ENCODE peak calls at places on chromosome 10, in five cellular contexts. S is OCI-LY7, C is psoas muscle, X is keratinocyte, M is astrocyte. V is an unnamed sample. For H3K36me3, the result is how much of the 10 kb centered on the place peaks cover.

GRCh38 chr10:24383681-24384106 is 174.8 kb downstream of the KIAA1217 start:
- DNase-seq in S (no peak), X (peak), C (peak), M (peak), V (peak)

GRCh38 chr10:17023386-17024298 is 106.0 kb downstream of the CUBN start:
- DNase-seq in C (no peak), M (peak), S (peak), X (peak), V (peak)

GRCh38 chr10:6473901-6474370 is 106.1 kb downstream of the PRKCQ start:
- DNase-seq in M (no peak), S (peak), X (no peak), C (no peak), V (no peak)

GRCh38 chr10:91289295-91289694 is 68.8 kb downstream of the PCGF5 start:
- DNase-seq in M (no peak), C (no peak), X (no peak), S (no peak), V (no peak)

GRCh38 chr10:126128581-126128980 is 232.2 kb downstream of the FANK1 start:
- DNase-seq in C (no peak), S (no peak), X (no peak), M (no peak), V (no peak)

GRCh38 chr10:17795807-17796596 is 13.1 kb upstream of the MRC1 start:
- DNase-seq in M (no peak), X (no peak), C (no peak), S (no peak), V (no peak)

GRCh38 chr10:113856563-113856962 is 2.1 kb downstream of the NHLRC2 start:
- DNase-seq in M (no peak), C (no peak), X (no peak), S (no peak), V (no peak)

GRCh38 chr10:49273082-49273465 is 25.9 kb upstream of the C10orf71 start:
- DNase-seq in M (no peak), C (no peak), X (no peak), S (no peak), V (no peak)

GRCh38 chr10:89613582-89613981 is 31.5 kb downstream of the PANK1 start:
- DNase-seq in C (no peak), S (no peak), X (no peak), M (no peak), V (no peak)

GRCh38 chr10:88152720-88153119 is 289.3 kb downstream of the PTEN start:
- DNase-seq in M (peak), X (peak), S (peak), C (no peak), V (no peak)

GRCh38 chr10:67603701-67604100 is 92.3 kb downstream of the CTNNA3 start:
- DNase-seq in C (no peak), X (no peak), S (no peak), M (no peak), V (no peak)

GRCh38 chr10:102726274-102726673 is 11.8 kb downstream of the SFXN2 start:
- DNase-seq in S (no peak), X (no peak), C (no peak), M (no peak), V (no peak)

GRCh38 chr10:124997791-124998623 is 56.1 kb downstream of the ZRANB1 start:
- DNase-seq in X (no peak), C (peak), M (no peak), S (no peak), V (peak)

GRCh38 chr10:6649107-6649720 is 69.1 kb upstream of the PRKCQ start:
- DNase-seq in S (no peak), M (no peak), X (no peak), C (no peak), V (no peak)

GRCh38 chr10:116753759-116754158 is 11.4 kb upstream of the HSPA12A start:
- DNase-seq in M (no peak), X (no peak), S (no peak), C (no peak), V (no peak)

DNA sequence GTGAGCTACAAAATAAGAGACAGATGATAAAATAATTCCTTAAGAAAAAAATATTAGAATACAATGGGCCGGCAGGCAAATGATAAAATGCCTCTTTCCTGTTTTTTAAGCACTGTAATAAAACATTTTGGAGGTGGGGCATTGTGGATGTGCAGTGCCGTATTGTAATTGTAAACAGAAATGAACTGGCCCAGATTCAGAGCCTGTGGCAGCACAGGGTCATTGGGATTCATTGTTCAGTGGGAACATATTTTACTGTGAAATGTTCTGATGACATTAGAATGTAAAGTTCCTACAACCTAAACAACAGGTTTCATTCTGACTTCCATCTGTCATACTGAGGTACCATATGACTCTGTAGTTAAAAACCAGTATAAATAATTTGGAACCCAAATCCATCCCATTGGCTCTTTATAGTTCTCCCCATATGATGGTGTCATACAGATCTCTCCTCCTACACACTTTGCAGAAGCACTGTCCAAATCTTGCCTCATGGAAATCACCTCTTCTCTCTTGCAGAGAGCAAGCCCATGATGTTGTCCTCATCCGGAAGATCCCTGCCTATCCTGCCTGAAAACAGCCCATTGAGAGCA is 264.6 kb downstream of the WDR37 start:
- DNase-seq in X (no peak), M (no peak), S (no peak), C (no peak), V (no peak)
- H3K36me3 ChIP-seq in X (under half), M (under half), S (under half), C (under half), V (under half)

GRCh38 chr10:98235876-98236275 is 32.1 kb downstream of the LOXL4 start:
- DNase-seq in C (no peak), M (no peak), S (no peak), X (no peak), V (no peak)
- H3K36me3 ChIP-seq in C (under half), M (under half), S (half or more), X (under half), V (under half)

GRCh38 chr10:28540145-28540544 is 7.2 kb downstream of the WAC start:
- DNase-seq in M (no peak), C (no peak), X (no peak), S (no peak), V (no peak)

GRCh38 chr10:28542728-28543127 is 9.8 kb downstream of the WAC start:
- DNase-seq in X (no peak), M (no peak), S (no peak), C (no peak), V (no peak)

GRCh38 chr10:28545967-28546644 is 13.2 kb downstream of the WAC start:
- DNase-seq in C (no peak), X (no peak), S (no peak), M (no peak), V (no peak)

GRCh38 chr10:28544058-28544457 is 11.1 kb downstream of the WAC start:
- DNase-seq in C (no peak), X (no peak), M (no peak), S (no peak), V (no peak)

GRCh38 chr10:28541695-28542365 is 8.9 kb downstream of the WAC start:
- DNase-seq in S (no peak), M (no peak), X (no peak), C (no peak), V (no peak)
- H3K36me3 ChIP-seq in S (half or more), M (half or more), X (under half), C (under half), V (under half)

DNA sequence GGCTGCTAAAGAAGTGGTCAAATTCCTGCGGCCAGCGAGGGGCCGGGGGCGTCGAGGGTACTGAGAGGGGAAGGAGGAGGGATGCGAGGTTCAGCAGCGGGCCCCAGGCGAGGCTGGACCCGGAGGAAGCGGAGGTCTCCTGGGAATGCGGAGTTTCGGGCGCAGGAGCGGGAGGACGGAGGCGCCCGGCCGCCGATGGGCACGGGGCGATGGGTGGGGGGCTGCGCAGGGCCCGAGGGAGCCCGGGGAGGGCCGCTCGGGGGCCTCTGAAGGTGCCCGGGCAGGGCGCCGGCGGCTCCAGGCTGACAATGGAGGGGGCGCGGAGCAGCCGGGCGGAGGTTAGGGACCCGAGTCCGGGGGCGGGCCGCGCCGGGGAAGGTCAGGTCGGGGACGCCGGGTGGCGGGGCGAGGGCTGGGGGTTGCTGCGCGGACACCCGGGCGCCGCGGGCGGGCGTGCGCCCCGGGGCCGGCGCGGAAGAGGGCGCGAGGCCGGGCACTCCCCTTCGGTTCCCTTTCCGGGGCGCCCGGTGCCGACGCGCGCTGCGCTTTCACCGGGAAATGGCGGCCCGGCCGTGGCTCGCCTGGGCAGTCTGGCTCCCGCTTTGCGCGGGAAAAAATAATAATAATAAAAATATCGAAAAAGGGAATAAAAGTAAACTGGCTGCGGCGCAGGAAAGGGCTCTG is 708 bp downstream of the MACROH2A2 start:
- DNase-seq in M (no peak), C (no peak), X (no peak), S (no peak), V (peak)
- H3K36me3 ChIP-seq in M (under half), C (under half), X (under half), S (under half), V (under half)

GRCh38 chr10:118258285-118258684 is 83.8 kb downstream of the FAM204A start:
- DNase-seq in X (no peak), M (no peak), S (no peak), C (no peak), V (no peak)

GRCh38 chr10:118259288-118259906 is 82.7 kb downstream of the FAM204A start:
- DNase-seq in X (no peak), M (no peak), C (no peak), S (peak), V (peak)

GRCh38 chr10:118264838-118265470 is 77.2 kb downstream of the FAM204A start:
- DNase-seq in X (no peak), M (no peak), C (no peak), S (no peak), V (no peak)

GRCh38 chr10:118264252-118264651 is 77.9 kb downstream of the FAM204A start:
- DNase-seq in S (no peak), X (no peak), C (no peak), M (no peak), V (no peak)
- H3K36me3 ChIP-seq in S (under half), X (under half), C (under half), M (under half), V (under half)

GRCh38 chr10:73819025-73819424 is 7.6 kb upstream of the NDST2 start:
- DNase-seq in X (no peak), S (no peak), C (no peak), M (no peak), V (no peak)
- H3K36me3 ChIP-seq in X (under half), S (under half), C (under half), M (under half), V (under half)